ENCODE peak calls at places on chromosomes 2 and 18, in seven cellular contexts. Z is upper lobe of left lung, A is prostate gland, P is right lobe of liver, G is tibial nerve, H is spleen, T is heart left ventricle. C is an unnamed sample. For H3K4me1, the result is how much of the 10 kb centered on the place peaks cover.

GRCh38 chr2:200713704-200714064 is 98.0 kb upstream of the BZW1 start:
- DNase-seq in P (no peak), T (no peak), G (no peak), Z (peak), H (no peak), A (no peak), C (no peak)

GRCh38 chr2:204529795-204530463 is 15.3 kb upstream of the PARD3B start:
- DNase-seq in P (no peak), G (no peak), H (no peak), Z (no peak), A (no peak), T (no peak), C (no peak)

GRCh38 chr2:188607501-188607900 is 315.8 kb downstream of the GULP1 start:
- DNase-seq in T (no peak), G (no peak), P (no peak), H (no peak), Z (no peak), A (no peak), C (no peak)

GRCh38 chr2:166539340-166540162 is 45.5 kb upstream of the SCN7A start:
- DNase-seq in T (no peak), P (no peak), H (no peak), A (peak), Z (no peak), G (no peak), C (peak)

GRCh38 chr2:176247859-176248258 is 21.4 kb upstream of the MTX2 start:
- DNase-seq in H (no peak), A (no peak), T (no peak), G (no peak), Z (no peak), P (no peak), C (no peak)

GRCh38 chr2:44061469-44061868 is 65.7 kb upstream of the LRPPRC start:
- DNase-seq in P (peak), H (no peak), T (no peak), Z (peak), A (no peak), G (no peak), C (no peak)

GRCh38 chr2:218394298-218395089 is 5.2 kb upstream of the CTDSP1 start:
- DNase-seq in Z (peak), H (no peak), G (peak), A (no peak), P (peak), T (peak), C (no peak)

GRCh38 chr2:131140581-131140980 is 35.4 kb downstream of the PLEKHB2 start:
- DNase-seq in G (no peak), P (no peak), H (no peak), A (no peak), Z (no peak), T (peak), C (no peak)

GRCh38 chr2:102033028-102033749 is 41.4 kb downstream of the IL1R2 start:
- DNase-seq in H (peak), P (peak), Z (no peak), T (peak), A (peak), G (no peak), C (peak)

GRCh38 chr2:191126386-191126785 is 24.4 kb downstream of the STAT4 start:
- DNase-seq in T (no peak), H (no peak), A (no peak), Z (no peak), P (no peak), G (no peak), C (no peak)

GRCh38 chr18:54125429-54125828 is 99.0 kb downstream of the MBD2 start:
- DNase-seq in Z (no peak), G (no peak), P (no peak), H (no peak), T (no peak), A (no peak), C (no peak)

GRCh38 chr18:29241199-29241598 is 1064.3 kb upstream of the CDH2 start:
- DNase-seq in T (no peak), G (no peak), A (no peak), P (no peak), Z (no peak), H (no peak), C (no peak)

GRCh38 chr2:175823291-175824073 is 178.6 kb downstream of the LNPK start:
- DNase-seq in T (no peak), A (no peak), P (no peak), G (no peak), Z (no peak), H (no peak), C (no peak)

GRCh38 chr2:150710041-150710440 is 222.6 kb upstream of the RND3 start:
- DNase-seq in A (no peak), T (no peak), H (no peak), P (no peak), Z (no peak), G (no peak), C (no peak)

GRCh38 chr18:22558945-22559385 is 141.2 kb upstream of the CTAGE1 start:
- DNase-seq in Z (peak), P (peak), G (no peak), T (peak), H (peak), A (peak), C (peak)

GRCh38 chr2:232941912-232942595 is 71.0 kb downstream of the NGEF start:
- DNase-seq in P (no peak), G (no peak), T (no peak), A (no peak), H (no peak), Z (no peak), C (no peak)

GRCh38 chr18:56489901-56490300 is 148.5 kb downstream of the TXNL1 start:
- DNase-seq in Z (no peak), T (no peak), G (no peak), A (no peak), P (no peak), H (no peak), C (no peak)

GRCh38 chr2:233059797-233060499 is at the start of gene INPP5D:
- DNase-seq in A (no peak), G (no peak), T (peak), Z (peak), P (peak), H (peak), C (no peak)

GRCh38 chr2:2586068-2586776 is 255.1 kb upstream of the MYT1L start:
- DNase-seq in T (no peak), H (no peak), P (no peak), A (no peak), Z (no peak), G (no peak), C (no peak)

GRCh38 chr2:240395896-240396622 is 39.4 kb upstream of the GPC1 start:
- DNase-seq in A (no peak), Z (no peak), P (no peak), H (peak), G (peak), T (peak), C (peak)

GRCh38 chr2:204917089-204917701 is 371.9 kb downstream of the PARD3B start:
- DNase-seq in Z (no peak), G (no peak), H (no peak), P (no peak), A (no peak), T (no peak), C (no peak)

GRCh38 chr2:108385411-108386071 is 7.8 kb downstream of the SULT1C4 start:
- DNase-seq in Z (no peak), A (no peak), G (no peak), T (no peak), P (no peak), H (no peak), C (no peak)

GRCh38 chr2:53347219-53347618 is 420.4 kb upstream of the CHAC2 start:
- DNase-seq in T (no peak), P (no peak), Z (no peak), G (no peak), H (no peak), A (no peak), C (no peak)

GRCh38 chr18:68940754-68941153 is 142.9 kb downstream of the CCDC102B start:
- DNase-seq in A (no peak), Z (no peak), P (no peak), T (no peak), H (no peak), G (no peak), C (no peak)

GRCh38 chr2:16569401-16569800 is 96.2 kb downstream of the CYRIA start:
- DNase-seq in H (no peak), P (no peak), Z (no peak), A (no peak), T (no peak), G (no peak), C (no peak)

GRCh38 chr2:70523996-70524965 is 29.3 kb downstream of the TGFA start:
- DNase-seq in Z (peak), T (peak), G (no peak), A (peak), P (peak), H (no peak), C (peak)

GRCh38 chr18:76445275-76445674 is 49.8 kb downstream of the ZNF516 start:
- DNase-seq in A (no peak), P (no peak), H (no peak), Z (no peak), G (no peak), T (no peak), C (no peak)

GRCh38 chr2:173991857-173992588 is 26.9 kb upstream of the SP3 start:
- DNase-seq in P (no peak), T (peak), A (no peak), Z (no peak), H (no peak), G (peak), C (peak)

GRCh38 chr2:8229546-8229986 is 452.3 kb upstream of the ID2 start:
- DNase-seq in A (peak), H (peak), G (peak), P (no peak), T (peak), Z (no peak), C (peak)

GRCh38 chr2:227127236-227127635 is 36.8 kb downstream of the COL4A4 start:
- DNase-seq in G (no peak), Z (no peak), A (no peak), H (no peak), P (no peak), T (no peak), C (no peak)

GRCh38 chr2:84959045-84959493 is 11.9 kb upstream of the KCMF1 start:
- DNase-seq in G (no peak), A (no peak), P (no peak), Z (no peak), H (no peak), T (no peak), C (peak)

DNA sequence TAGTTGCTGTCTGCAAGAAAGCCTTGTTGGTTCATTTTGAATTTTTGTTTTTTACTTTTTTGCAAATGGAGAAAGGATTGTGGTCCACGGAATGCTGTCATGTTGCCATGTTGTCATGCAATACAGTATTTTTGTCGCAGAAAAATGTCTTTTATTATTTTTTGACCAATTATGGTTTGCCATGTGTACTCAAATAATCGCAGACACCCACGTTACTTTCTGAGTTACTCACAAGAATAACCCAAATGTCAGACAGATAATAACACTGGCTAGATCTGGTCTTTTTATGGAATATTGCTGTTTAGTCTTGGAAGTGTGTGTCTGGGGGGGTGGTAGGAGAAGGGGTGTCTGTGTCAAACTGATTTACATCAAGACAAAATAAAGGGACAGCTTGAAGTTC is 188.9 kb downstream of the LTBP1 start:
- DNase-seq in P (no peak), H (no peak), G (no peak), A (no peak), T (no peak), Z (no peak), C (no peak)
- TF ChIP-seq POLR2A in P (no peak), H (no peak), G (no peak), A (no peak), T (no peak), Z (no peak), C (no peak)

GRCh38 chr2:98453531-98453930 is 8.9 kb downstream of the INPP4A start:
- DNase-seq in H (peak), G (no peak), P (no peak), Z (no peak), A (no peak), T (no peak), C (no peak)
- H3K4me1 ChIP-seq in H (under half), G (under half), P (under half), Z (half or more), A (under half), T (half or more), C (under half)

GRCh38 chr2:105425936-105426625 is 27.2 kb upstream of the FHL2 start:
- DNase-seq in H (no peak), P (no peak), Z (no peak), A (no peak), G (no peak), T (no peak), C (no peak)

GRCh38 chr2:105421053-105421452 is 22.2 kb upstream of the FHL2 start:
- DNase-seq in H (no peak), A (no peak), T (no peak), G (no peak), P (peak), Z (no peak), C (no peak)

GRCh38 chr2:105426626-105427292 is 27.9 kb upstream of the FHL2 start:
- DNase-seq in P (no peak), A (no peak), T (no peak), Z (no peak), H (no peak), G (no peak), C (no peak)

GRCh38 chr2:105418527-105418926 is 19.7 kb upstream of the FHL2 start:
- DNase-seq in A (no peak), T (no peak), P (no peak), Z (no peak), G (no peak), H (no peak), C (no peak)

GRCh38 chr2:105422801-105423200 is 23.9 kb upstream of the FHL2 start:
- DNase-seq in T (no peak), P (no peak), A (no peak), H (no peak), Z (no peak), G (no peak), C (no peak)
- TF ChIP-seq POLR2A in T (no peak), P (no peak), A (no peak), H (no peak), Z (no peak), G (no peak), C (no peak)

GRCh38 chr2:237923507-237924163 is 43.2 kb upstream of the UBE2F start:
- DNase-seq in T (peak), Z (peak), A (peak), H (peak), G (peak), P (peak), C (peak)

GRCh38 chr2:237924164-237924534 is 42.7 kb upstream of the UBE2F start:
- DNase-seq in A (no peak), T (no peak), H (peak), P (no peak), G (no peak), Z (no peak), C (no peak)

GRCh38 chr2:237921967-237922492 is 44.8 kb upstream of the UBE2F start:
- DNase-seq in P (no peak), A (no peak), G (no peak), Z (no peak), T (no peak), H (peak), C (no peak)

GRCh38 chr2:237920673-237921072 is 46.1 kb upstream of the UBE2F start:
- DNase-seq in T (no peak), A (no peak), H (peak), P (no peak), G (no peak), Z (no peak), C (no peak)

GRCh38 chr2:237922641-237923361 is 44.0 kb upstream of the UBE2F start:
- DNase-seq in Z (no peak), H (peak), T (no peak), A (no peak), G (no peak), P (no peak), C (peak)
- H3K4me1 ChIP-seq in Z (under half), H (under half), T (under half), A (under half), G (under half), P (under half), C (under half)

GRCh38 chr2:61694312-61695274 is 156.4 kb upstream of the XPO1 start:
- DNase-seq in G (peak), H (peak), Z (peak), T (peak), A (peak), P (peak), C (peak)
- TF ChIP-seq POLR2A in G (peak), H (peak), Z (peak), T (no peak), A (peak), P (peak), C (peak)

DNA sequence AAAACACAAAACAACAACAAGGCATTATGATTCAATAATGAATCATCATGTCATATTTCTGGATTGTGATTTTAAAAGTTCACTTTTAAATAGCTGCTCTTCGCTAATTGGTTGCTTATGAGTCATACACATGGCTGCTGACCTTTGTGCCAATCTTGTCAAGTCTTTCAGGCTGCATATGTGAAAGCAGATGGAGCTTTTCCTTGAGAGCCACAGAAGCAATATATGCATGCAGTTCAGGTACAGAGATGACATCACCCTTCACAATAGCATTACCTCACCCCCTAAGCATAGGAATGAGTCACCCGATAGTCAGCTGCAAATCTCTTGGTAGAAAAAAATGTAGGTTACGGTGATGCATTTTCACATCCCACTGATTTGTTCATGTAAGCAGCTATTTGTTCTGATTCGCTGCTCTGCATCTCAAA is 27.2 kb downstream of the EIF2AK3 start:
- DNase-seq in P (no peak), T (peak), H (no peak), A (no peak), Z (no peak), G (no peak), C (peak)
- H3K4me1 ChIP-seq in P (under half), T (half or more), H (under half), A (under half), Z (under half), G (under half), C (half or more)